ENCODE peak calls at places on chromosomes 16 and 17, in eight cellular contexts. M, G, D, Z, P, Y, E and S are unnamed samples.

GRCh38 chr16:88651989-88652762 is 1.3 kb upstream of the CYBA start:
- DNase-seq in Z (no peak), P (no peak), Y (no peak), E (no peak), M (no peak), G (no peak), D (no peak), S (no peak)

GRCh38 chr16:74480150-74481029 is 59.1 kb upstream of the CLEC18B start:
- DNase-seq in P (no peak), Y (peak), D (no peak), G (peak), E (no peak), Z (peak), M (no peak), S (peak)

GRCh38 chr17:73292031-73292531 is 19.7 kb downstream of the CDC42EP4 start:
- DNase-seq in M (no peak), E (no peak), D (no peak), Z (peak), P (peak), G (no peak), Y (peak), S (peak)

GRCh38 chr17:18184143-18185007 is 747 bp downstream of the ALKBH5 start:
- DNase-seq in D (peak), G (no peak), P (peak), E (peak), Y (peak), M (peak), Z (peak), S (peak)

GRCh38 chr16:72050769-72051464 is 3.4 kb upstream of the HP start:
- DNase-seq in G (no peak), P (no peak), M (no peak), D (no peak), Y (peak), Z (no peak), E (no peak), S (no peak)

GRCh38 chr16:78127130-78127529 is 27.7 kb downstream of the WWOX start:
- DNase-seq in Y (peak), G (no peak), M (no peak), P (no peak), E (no peak), Z (no peak), D (no peak), S (peak)

GRCh38 chr17:42675984-42676423 is 790 bp downstream of the PLEKHH3 start:
- DNase-seq in P (no peak), M (no peak), Z (peak), Y (peak), E (peak), D (no peak), G (peak), S (peak)

GRCh38 chr17:40854175-40854814 is 12.7 kb downstream of the KRT12 start:
- DNase-seq in D (no peak), G (no peak), E (no peak), P (no peak), Z (no peak), M (no peak), Y (peak), S (peak)

GRCh38 chr17:78981010-78981888 is 1.5 kb upstream of the LGALS3BP start:
- DNase-seq in P (no peak), E (no peak), G (no peak), D (no peak), M (no peak), Y (no peak), Z (no peak), S (no peak)

GRCh38 chr17:68566145-68566738 is 34.9 kb downstream of the FAM20A start:
- DNase-seq in M (no peak), E (no peak), G (no peak), Y (peak), Z (no peak), D (no peak), P (no peak), S (peak)

GRCh38 chr16:74577882-74578366 is 29.0 kb downstream of the GLG1 start:
- DNase-seq in M (no peak), D (no peak), Z (no peak), G (no peak), P (no peak), E (no peak), Y (peak), S (peak)

GRCh38 chr16:2520784-2521577 is 810 bp downstream of the AMDHD2 start:
- DNase-seq in E (peak), M (peak), Z (peak), G (no peak), Y (peak), P (peak), D (peak), S (no peak)

GRCh38 chr17:307741-308507 is 44.7 kb downstream of the RPH3AL start:
- DNase-seq in P (no peak), G (no peak), Y (no peak), E (no peak), M (no peak), Z (peak), D (no peak), S (no peak)

GRCh38 chr16:1137604-1138003 is 15.3 kb upstream of the CACNA1H start:
- DNase-seq in E (no peak), G (no peak), Z (no peak), M (no peak), D (no peak), P (no peak), Y (peak), S (no peak)

GRCh38 chr16:66328282-66328681 is 38.2 kb upstream of the CDH5 start:
- DNase-seq in Z (no peak), M (no peak), E (no peak), Y (no peak), D (no peak), P (no peak), G (no peak), S (no peak)

GRCh38 chr17:44267818-44268490 is at the start of gene SLC4A1:
- DNase-seq in D (no peak), E (no peak), P (no peak), Z (no peak), G (no peak), Y (no peak), M (no peak), S (no peak)

GRCh38 chr17:79187186-79187585 is 112.6 kb downstream of the ENGASE start:
- DNase-seq in G (no peak), D (no peak), E (no peak), P (no peak), Y (no peak), M (no peak), Z (no peak), S (no peak)

GRCh38 chr16:31128711-31129567 is 6.6 kb downstream of the PRSS8 start:
- DNase-seq in E (no peak), D (no peak), G (no peak), Z (peak), P (peak), M (no peak), Y (no peak), S (no peak)

GRCh38 chr17:17806611-17807010 is 30.2 kb downstream of the SREBF1 start:
- DNase-seq in M (no peak), Y (no peak), D (no peak), G (no peak), Z (no peak), E (no peak), P (no peak), S (no peak)

GRCh38 chr16:53083123-53083522 is 28.3 kb downstream of the CHD9 start:
- DNase-seq in G (no peak), Z (no peak), E (no peak), P (no peak), D (no peak), M (no peak), Y (peak), S (peak)

GRCh38 chr17:49022391-49022941 is 25.3 kb downstream of the IGF2BP1 start:
- DNase-seq in Y (peak), G (no peak), E (no peak), M (no peak), P (no peak), Z (no peak), D (no peak), S (peak)

GRCh38 chr17:8438441-8438840 is 2.8 kb downstream of the NDEL1 start:
- DNase-seq in E (no peak), P (no peak), Y (no peak), D (peak), G (no peak), M (no peak), Z (no peak), S (no peak)

GRCh38 chr17:56319531-56319930 is 166.3 kb downstream of the ANKFN1 start:
- DNase-seq in D (no peak), Y (peak), Z (no peak), G (peak), E (no peak), P (no peak), M (no peak), S (peak)

GRCh38 chr16:87235810-87236515 is 81.2 kb downstream of the C16orf95 start:
- DNase-seq in D (peak), Y (no peak), E (no peak), Z (no peak), P (no peak), M (no peak), G (peak), S (no peak)

GRCh38 chr17:80889231-80889896 is 102.3 kb upstream of the CHMP6 start:
- DNase-seq in P (no peak), Y (no peak), M (peak), D (peak), Z (peak), G (no peak), E (no peak), S (no peak)

GRCh38 chr16:83835972-83836566 is 28.3 kb downstream of the HSBP1 start:
- DNase-seq in Y (peak), D (no peak), P (no peak), M (no peak), Z (no peak), E (no peak), G (no peak), S (peak)

GRCh38 chr16:67951485-67951884 is 7.6 kb upstream of the LCAT start:
- DNase-seq in Y (no peak), Z (peak), D (no peak), P (peak), E (no peak), G (no peak), M (no peak), S (no peak)

GRCh38 chr17:67569873-67570272 is 147.9 kb upstream of the NOL11 start:
- DNase-seq in D (no peak), E (no peak), Y (no peak), M (no peak), Z (no peak), G (no peak), P (no peak), S (no peak)

GRCh38 chr17:66533572-66533971 is 231.2 kb downstream of the PRKCA start:
- DNase-seq in Y (peak), E (no peak), D (no peak), P (no peak), Z (no peak), M (no peak), G (no peak), S (peak)

GRCh38 chr16:69397821-69398521 is 12.2 kb upstream of the TERF2 start:
- DNase-seq in D (no peak), G (peak), Z (peak), P (no peak), M (no peak), Y (peak), E (no peak), S (peak)

GRCh38 chr16:88617268-88618031 is 20.9 kb upstream of the IL17C start:
- DNase-seq in Y (peak), D (no peak), Z (no peak), G (peak), E (no peak), P (no peak), M (no peak), S (no peak)

GRCh38 chr16:3612510-3613466 is 1.4 kb upstream of the SLX4 start:
- DNase-seq in Z (no peak), D (no peak), E (peak), M (no peak), P (no peak), Y (no peak), G (no peak), S (no peak)

GRCh38 chr17:38883592-38884526 is 14.0 kb downstream of the LASP1 start:
- DNase-seq in P (no peak), Y (peak), G (no peak), D (no peak), M (no peak), E (no peak), Z (no peak), S (peak)